ENCODE peak calls at places on chromosomes 3 and 15, in four cellular contexts. S is CD8-positive, alpha-beta memory T cell; D is psoas muscle; C is lower lobe of right lung. V is an unnamed sample. For H3K27me3 and H3K4me1, the result is how much of the 10 kb centered on the place peaks cover.

GRCh38 chr3:65751123-65751700 is 287.5 kb downstream of the MAGI1 start:
- DNase-seq in S (no peak), D (no peak), C (no peak), V (no peak)

GRCh38 chr3:98884675-98885371 is 16.7 kb downstream of the DCBLD2 start:
- DNase-seq in S (no peak), D (no peak), C (no peak), V (no peak)

GRCh38 chr3:185998136-185998535 is 60.3 kb upstream of the TRA2B start:
- DNase-seq in S (no peak), D (no peak), C (no peak), V (no peak)

GRCh38 chr3:141707741-141708203 is 30.3 kb upstream of the RNF7 start:
- DNase-seq in S (no peak), D (no peak), C (no peak), V (no peak)

GRCh38 chr3:95923496-95924210 is 890.7 kb upstream of the EPHA6 start:
- DNase-seq in S (no peak), D (no peak), C (no peak), V (no peak)

GRCh38 chr3:186825294-186825821 is 17.2 kb upstream of the ADIPOQ start:
- DNase-seq in S (no peak), D (no peak), C (peak), V (no peak)

GRCh38 chr3:101646726-101647125 is 30.2 kb downstream of the ZBTB11 start:
- DNase-seq in S (no peak), D (no peak), C (no peak), V (no peak)

GRCh38 chr3:42631650-42632049 is 21.8 kb upstream of the ZBTB47 start:
- DNase-seq in S (no peak), D (no peak), C (no peak), V (no peak)

GRCh38 chr3:185846041-185846440 is 21.2 kb upstream of the IGF2BP2 start:
- DNase-seq in S (no peak), D (no peak), C (no peak), V (no peak)

GRCh38 chr3:165854696-165855095 is 17.5 kb upstream of the BCHE start:
- DNase-seq in S (no peak), D (no peak), C (no peak), V (no peak)

GRCh38 chr3:114079761-114080160 is 23.2 kb downstream of the QTRT2 start:
- DNase-seq in S (no peak), D (no peak), C (no peak), V (no peak)

GRCh38 chr3:2921903-2922302 is 188.3 kb downstream of the IL5RA start:
- DNase-seq in S (no peak), D (no peak), C (no peak), V (no peak)

GRCh38 chr3:150303776-150304175 is 104.3 kb upstream of the TSC22D2 start:
- DNase-seq in S (no peak), D (no peak), C (no peak), V (no peak)

GRCh38 chr3:45564172-45564571 is 30.4 kb upstream of the LIMD1 start:
- DNase-seq in S (no peak), D (no peak), C (no peak), V (no peak)

GRCh38 chr3:11846281-11847034 is at the start of gene TAMM41:
- DNase-seq in S (peak), D (peak), C (peak), V (peak)

GRCh38 chr3:12746419-12746818 is 12.6 kb downstream of the TMEM40 start:
- DNase-seq in S (no peak), D (no peak), C (no peak), V (no peak)

GRCh38 chr15:64521726-64522164 is 61.4 kb downstream of the ZNF609 start:
- DNase-seq in S (no peak), D (no peak), C (no peak), V (peak)

GRCh38 chr15:78761891-78762385 is 49.3 kb downstream of the ADAMTS7 start:
- DNase-seq in S (no peak), D (no peak), C (peak), V (peak)

GRCh38 chr15:74799843-74800558 is 12.6 kb upstream of the LMAN1L start:
- DNase-seq in S (peak), D (peak), C (peak), V (peak)

GRCh38 chr15:79930509-79930908 is 33.7 kb upstream of the MTHFS start:
- DNase-seq in S (no peak), D (no peak), C (no peak), V (no peak)

GRCh38 chr3:195238626-195239118 is 32.3 kb downstream of the XXYLT1 start:
- DNase-seq in S (no peak), D (peak), C (peak), V (no peak)

DNA sequence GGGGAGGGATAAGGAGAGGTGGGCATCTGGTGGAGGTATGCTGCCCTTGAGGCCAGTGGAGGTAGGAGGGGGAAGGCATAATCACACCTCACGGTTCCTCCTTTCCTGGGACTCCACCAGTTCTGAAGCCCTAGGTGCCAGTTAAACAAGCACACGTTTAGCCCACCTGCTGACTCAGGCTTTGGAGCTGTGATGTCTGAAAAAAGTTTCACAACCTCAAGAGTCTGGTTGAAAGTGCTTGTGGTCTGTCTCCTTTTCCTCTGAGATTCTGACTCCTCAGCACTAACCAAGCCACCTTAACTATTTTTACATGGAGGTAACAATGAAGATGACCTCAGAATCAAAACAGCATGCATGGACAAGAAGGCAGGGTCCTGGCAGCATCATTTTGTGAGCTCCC is 23.0 kb downstream of the HPS3 start:
- DNase-seq in S (no peak), D (no peak), C (no peak), V (no peak)
- H3K4me3 ChIP-seq in S (no peak), D (no peak), C (no peak), V (no peak)

DNA sequence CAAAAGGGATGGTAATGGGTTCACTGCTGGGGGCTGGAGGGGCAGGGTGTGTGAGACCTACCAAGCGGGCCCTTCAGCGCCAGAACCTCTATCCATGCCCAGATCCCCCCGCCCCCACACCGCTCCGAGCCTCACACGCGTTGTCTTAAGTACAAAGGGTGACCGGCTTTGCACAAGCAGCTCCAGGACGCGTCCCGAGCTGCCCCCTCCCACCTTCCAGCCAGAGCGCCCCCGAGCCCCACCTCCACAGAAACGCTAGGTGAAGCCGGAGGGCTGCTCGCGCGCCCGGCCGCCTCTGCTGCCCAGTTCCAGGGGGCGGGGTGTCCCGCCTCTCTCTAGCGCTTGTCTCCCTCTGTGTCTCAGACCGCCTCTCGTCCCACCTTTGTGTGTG is 1.2 kb downstream of the WNT7A start:
- DNase-seq in S (peak), D (no peak), C (no peak), V (no peak)
- H3K27me3 ChIP-seq in S (under half), D (under half), C (half or more), V (under half)

GRCh38 chr3:183287301-183287971 is 34.4 kb downstream of the B3GNT5 start:
- DNase-seq in S (no peak), D (peak), C (no peak), V (no peak)
- H3K4me1 ChIP-seq in S (under half), D (under half), C (under half), V (half or more)

GRCh38 chr3:36965440-36965839 is 20.6 kb upstream of the TRANK1 start:
- DNase-seq in S (no peak), D (no peak), C (peak), V (no peak)
- H3K4me3 ChIP-seq in S (no peak), D (no peak), C (no peak), V (no peak)

DNA sequence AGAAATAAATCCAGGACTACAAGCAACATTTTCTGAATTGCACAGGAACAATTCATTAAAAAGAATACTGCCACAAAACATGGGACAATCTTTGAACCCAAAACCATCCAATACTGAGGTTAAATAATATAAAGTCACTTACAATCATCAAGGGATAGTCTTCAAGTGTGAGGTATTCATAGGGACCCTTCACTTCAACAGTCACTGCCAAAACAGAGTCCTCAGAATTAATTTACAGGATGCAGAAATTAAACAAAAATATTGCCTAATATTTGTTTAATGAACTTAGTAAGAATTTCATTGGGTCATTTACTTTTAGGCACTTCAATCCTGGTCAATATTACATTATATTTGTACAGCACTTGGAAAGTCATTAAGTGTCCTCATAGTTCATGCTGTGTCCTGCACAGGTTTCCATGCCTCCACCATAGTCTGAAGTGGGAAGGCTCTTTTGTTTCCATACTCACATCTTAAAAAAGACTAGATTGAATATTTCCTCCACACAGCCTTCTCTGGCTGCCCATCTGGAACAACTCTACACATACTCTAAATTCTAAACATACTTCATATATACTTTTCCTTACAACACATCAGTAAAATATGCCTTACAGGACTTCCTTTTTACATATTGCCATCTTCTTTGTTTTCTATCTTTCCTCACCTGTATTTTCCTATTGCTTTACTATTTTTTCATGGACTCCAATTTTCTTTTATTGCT is 31.6 kb upstream of the VPS39 start:
- DNase-seq in S (no peak), D (no peak), C (no peak), V (no peak)
- H3K27me3 ChIP-seq in S (under half), D (under half), C (under half), V (under half)

GRCh38 chr3:151612119-151612518 is 121.6 kb upstream of the AADACL2 start:
- DNase-seq in S (no peak), D (no peak), C (no peak), V (no peak)
- H3K4me1 ChIP-seq in S (under half), D (under half), C (under half), V (under half)